ENCODE peak calls at places on chromosomes 6 and 20, in five cellular contexts. Q is neuronal stem cell, U is IMR-90, H is neural progenitor cell, O is mesendoderm. Z is an unnamed sample.

GRCh38 chr6:152669894-152670293 is 27.8 kb upstream of the MYCT1 start:
- DNase-seq in Q (no peak), U (peak), H (peak), O (peak), Z (peak)

GRCh38 chr6:126033696-126034095 is 47.4 kb downstream of the TRMT11 start:
- DNase-seq in Q (peak), U (peak), H (peak), O (peak), Z (peak)

GRCh38 chr6:51855310-51856082 is 231.9 kb downstream of the PKHD1 start:
- DNase-seq in Q (peak), U (peak), H (peak), O (peak), Z (peak)

GRCh38 chr20:38304845-38305447 is 990 bp downstream of the BPI start:
- DNase-seq in Q (no peak), U (peak), H (peak), O (peak), Z (peak)

GRCh38 chr20:38840053-38840893 is 34.8 kb downstream of the PPP1R16B start:
- DNase-seq in Q (no peak), U (no peak), H (no peak), O (no peak), Z (no peak)

GRCh38 chr6:81816387-81816786 is 63.9 kb upstream of the TENT5A start:
- DNase-seq in Q (no peak), U (no peak), H (no peak), O (no peak), Z (no peak)

GRCh38 chr6:69696273-69696672 is 100.5 kb downstream of the LMBRD1 start:
- DNase-seq in Q (no peak), U (peak), H (no peak), O (no peak), Z (peak)

GRCh38 chr6:53340536-53340935 is 8.2 kb downstream of the ELOVL5 start:
- DNase-seq in Q (no peak), U (no peak), H (no peak), O (no peak), Z (no peak)

GRCh38 chr6:2404211-2404929 is 159.0 kb upstream of the GMDS start:
- DNase-seq in Q (no peak), U (no peak), H (no peak), O (no peak), Z (no peak)

GRCh38 chr6:2853766-2854393 is 12.2 kb upstream of the SERPINB1 start:
- DNase-seq in Q (no peak), U (peak), H (peak), O (peak), Z (peak)

GRCh38 chr6:53926505-53926904 is 131.7 kb downstream of the LRRC1 start:
- DNase-seq in Q (no peak), U (peak), H (no peak), O (peak), Z (peak)

GRCh38 chr20:64280460-64280843 is 24.9 kb downstream of the PCMTD2 start:
- DNase-seq in Q (no peak), U (no peak), H (no peak), O (no peak), Z (no peak)

GRCh38 chr6:37630281-37630799 is 67.3 kb downstream of the MDGA1 start:
- DNase-seq in Q (no peak), U (peak), H (no peak), O (no peak), Z (peak)

GRCh38 chr20:13868331-13868730 is 83.5 kb downstream of the NDUFAF5 start:
- DNase-seq in Q (no peak), U (peak), H (no peak), O (no peak), Z (peak)

GRCh38 chr20:18984238-18985200 is 170.9 kb downstream of the SCP2D1 start:
- DNase-seq in Q (no peak), U (no peak), H (peak), O (peak), Z (no peak)

GRCh38 chr20:48772183-48772976 is 55.4 kb downstream of the PREX1 start:
- DNase-seq in Q (no peak), U (no peak), H (no peak), O (no peak), Z (no peak)

GRCh38 chr20:4011226-4011975 is 4.0 kb downstream of the RNF24 start:
- DNase-seq in Q (no peak), U (peak), H (no peak), O (no peak), Z (no peak)

GRCh38 chr6:32173051-32173727 is 2.7 kb downstream of the AGPAT1 start:
- DNase-seq in Q (no peak), U (no peak), H (no peak), O (peak), Z (no peak)

GRCh38 chr20:5686381-5687105 is 63.7 kb upstream of the SHLD1 start:
- DNase-seq in Q (no peak), U (no peak), H (no peak), O (no peak), Z (no peak)

GRCh38 chr6:87806635-87807034 is 104.6 kb upstream of the AKIRIN2 start:
- DNase-seq in Q (no peak), U (no peak), H (no peak), O (no peak), Z (no peak)

GRCh38 chr6:1390805-1391511 is 1.6 kb downstream of the FOXF2 start:
- DNase-seq in Q (peak), U (peak), H (peak), O (peak), Z (peak)

GRCh38 chr6:32570363-32570905 is 19.2 kb downstream of the HLA-DRB1 start:
- DNase-seq in Q (no peak), U (no peak), H (no peak), O (no peak), Z (no peak)

GRCh38 chr20:37419307-37419706 is 73.4 kb downstream of the SRC start:
- DNase-seq in Q (no peak), U (no peak), H (no peak), O (no peak), Z (no peak)

GRCh38 chr6:92122746-92123145 is 1296.6 kb downstream of the EPHA7 start:
- DNase-seq in Q (no peak), U (peak), H (peak), O (peak), Z (no peak)

GRCh38 chr6:139473239-139473701 is 98.8 kb upstream of the CITED2 start:
- DNase-seq in Q (no peak), U (no peak), H (peak), O (peak), Z (no peak)

GRCh38 chr6:169932491-169932890 is 181.1 kb downstream of the ERMARD start:
- DNase-seq in Q (no peak), U (no peak), H (no peak), O (no peak), Z (no peak)

GRCh38 chr6:43500921-43501320 is 9.2 kb downstream of the LRRC73 start:
- DNase-seq in Q (no peak), U (no peak), H (no peak), O (no peak), Z (no peak)
- H3K9ac ChIP-seq in Q (no peak), U (no peak), H (no peak), O (no peak), Z (no peak)

DNA sequence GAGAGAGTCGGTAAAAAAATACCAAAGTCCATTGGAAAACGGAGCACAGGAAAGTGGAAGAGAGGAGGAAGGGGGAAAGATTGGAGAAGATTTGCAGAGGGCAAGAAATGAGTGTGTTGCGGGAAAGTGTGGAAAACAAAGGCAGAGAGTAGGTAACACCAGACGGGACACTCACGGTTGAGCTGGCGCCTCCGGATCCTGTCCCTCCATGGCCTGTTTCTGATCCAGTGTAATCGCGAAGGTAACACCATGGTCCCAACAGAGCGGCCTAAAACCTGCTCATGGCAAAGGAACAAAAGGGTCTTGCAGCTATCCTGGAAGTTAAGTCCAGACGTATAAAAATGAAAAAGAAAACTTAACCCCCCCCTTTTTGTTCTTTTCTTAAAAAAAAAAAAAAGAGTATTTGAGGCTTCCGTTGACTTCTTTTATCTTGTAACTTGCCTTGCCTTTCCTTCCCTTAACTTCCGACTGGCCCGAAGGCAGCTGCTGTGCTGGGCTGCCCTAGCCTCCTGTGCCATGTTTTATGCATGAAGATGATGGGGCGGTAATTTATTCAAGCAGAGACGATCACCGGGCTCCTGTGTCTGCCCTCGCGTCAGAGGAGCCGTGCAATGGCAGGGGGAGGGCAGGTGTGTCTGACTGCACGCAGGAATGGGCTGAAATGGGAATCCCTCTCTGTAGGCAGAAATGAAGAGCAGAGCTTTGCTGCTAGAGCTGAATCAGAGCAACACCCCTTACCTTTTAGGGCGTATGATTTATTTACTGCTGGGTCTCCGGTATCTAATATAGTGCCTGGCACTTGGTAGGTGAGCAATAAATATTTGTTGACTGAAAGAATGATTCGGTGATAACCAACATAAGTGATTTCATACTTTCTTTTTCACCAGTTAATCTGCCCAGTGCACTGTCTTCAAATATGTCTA is 106.2 kb upstream of the RIPOR2 start:
- DNase-seq in Q (no peak), U (no peak), H (no peak), O (no peak), Z (no peak)
- H3K9ac ChIP-seq in Q (no peak), U (no peak), H (no peak), O (no peak), Z (no peak)

GRCh38 chr20:58759947-58760346 is 67.3 kb downstream of the NPEPL1 start:
- DNase-seq in Q (no peak), U (no peak), H (no peak), O (no peak), Z (no peak)
- H3K9ac ChIP-seq in Q (no peak), U (no peak), H (no peak), O (no peak), Z (no peak)

GRCh38 chr6:161418458-161418945 is 144.6 kb upstream of the AGPAT4 start:
- DNase-seq in Q (peak), U (peak), H (peak), O (peak), Z (peak)
- H3K9ac ChIP-seq in Q (no peak), U (no peak), H (no peak), O (no peak), Z (peak)

GRCh38 chr20:16481977-16482376 is 91.3 kb downstream of the KIF16B start:
- DNase-seq in Q (no peak), U (no peak), H (no peak), O (no peak), Z (no peak)

GRCh38 chr20:16486532-16486931 is 86.7 kb downstream of the KIF16B start:
- DNase-seq in Q (no peak), U (no peak), H (no peak), O (no peak), Z (no peak)

GRCh38 chr20:16479666-16480065 is 93.6 kb downstream of the KIF16B start:
- DNase-seq in Q (no peak), U (peak), H (no peak), O (no peak), Z (no peak)

GRCh38 chr20:16485406-16485805 is 87.8 kb downstream of the KIF16B start:
- DNase-seq in Q (no peak), U (peak), H (no peak), O (no peak), Z (peak)

DNA sequence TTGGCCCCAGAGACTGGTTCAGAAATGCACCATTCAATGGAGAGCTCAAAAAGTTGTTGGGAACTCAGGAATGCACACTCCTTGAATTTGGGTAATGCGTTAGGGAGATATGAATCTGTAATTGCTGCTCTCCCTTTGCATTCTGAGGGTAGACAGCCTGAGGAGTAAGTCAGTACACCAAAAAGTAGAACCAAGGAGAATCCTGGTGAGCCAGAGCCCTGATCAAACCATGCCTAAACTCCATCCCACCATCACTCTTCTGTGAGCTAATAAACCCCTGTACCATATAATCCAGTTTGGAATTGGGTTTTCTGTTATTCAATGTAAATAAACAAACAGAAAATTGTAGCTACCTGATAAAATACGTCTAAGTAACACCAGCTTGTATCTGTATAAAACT is 90.2 kb downstream of the KIF16B start:
- DNase-seq in Q (no peak), U (no peak), H (no peak), O (no peak), Z (no peak)
- H3K9ac ChIP-seq in Q (no peak), U (no peak), H (no peak), O (no peak), Z (no peak)

Z was measured in adipocyte.